ENCODE peak calls at places on chromosomes 11 and 22, in five cellular contexts. E is kidney, R is aorta, G is foreskin keratinocyte, B is heart left ventricle. C is an unnamed sample.

GRCh38 chr11:122601131-122602125 is 54.1 kb upstream of the UBASH3B start:
- DNase-seq in E (no peak), R (no peak), G (peak; percentile 25), B (no peak), C (no peak)

GRCh38 chr22:50326225-50326958 is 420 bp downstream of the DENND6B start:
- DNase-seq in E (peak; percentile 68), R (no peak), G (no peak), B (peak; percentile 16), C (no peak)

GRCh38 chr11:69415411-69416122 is 65.9 kb upstream of the LINC01488 start:
- DNase-seq in E (peak; percentile 53), R (no peak), G (no peak), B (no peak), C (no peak)

GRCh38 chr11:81658722-81659121 is 1074.9 kb downstream of the FAM181B start:
- DNase-seq in E (peak; percentile 11), R (no peak), G (no peak), B (no peak), C (no peak)

GRCh38 chr11:93817426-93818348 is 32.7 kb downstream of the VSTM5 start:
- DNase-seq in E (no peak), R (no peak), G (no peak), B (no peak), C (no peak)

GRCh38 chr22:50444663-50445062 is 30.2 kb downstream of the SBF1 start:
- DNase-seq in E (peak; percentile 76), R (no peak), G (no peak), B (no peak), C (no peak)

GRCh38 chr22:27885977-27886842 is 32.8 kb downstream of the PITPNB start:
- DNase-seq in E (no peak), R (no peak), G (peak; percentile 40), B (peak; percentile 40), C (peak; percentile 26)

GRCh38 chr11:133163463-133164419 is 368.6 kb downstream of the OPCML start:
- DNase-seq in E (no peak), R (no peak), G (no peak), B (no peak), C (no peak)

GRCh38 chr11:116732740-116733385 is 39.9 kb downstream of the BUD13 start:
- DNase-seq in E (no peak), R (peak; percentile 59), G (peak; percentile 13), B (peak; percentile 40), C (peak; percentile 10)

GRCh38 chr11:60858731-60859464 is 3.1 kb upstream of the PTGDR2 start:
- DNase-seq in E (peak; percentile 46), R (no peak), G (no peak), B (no peak), C (no peak)

GRCh38 chr11:105609341-105609781 is 512 bp upstream of the GRIA4 start:
- DNase-seq in E (no peak), R (no peak), G (peak; percentile 10), B (no peak), C (no peak)

DNA sequence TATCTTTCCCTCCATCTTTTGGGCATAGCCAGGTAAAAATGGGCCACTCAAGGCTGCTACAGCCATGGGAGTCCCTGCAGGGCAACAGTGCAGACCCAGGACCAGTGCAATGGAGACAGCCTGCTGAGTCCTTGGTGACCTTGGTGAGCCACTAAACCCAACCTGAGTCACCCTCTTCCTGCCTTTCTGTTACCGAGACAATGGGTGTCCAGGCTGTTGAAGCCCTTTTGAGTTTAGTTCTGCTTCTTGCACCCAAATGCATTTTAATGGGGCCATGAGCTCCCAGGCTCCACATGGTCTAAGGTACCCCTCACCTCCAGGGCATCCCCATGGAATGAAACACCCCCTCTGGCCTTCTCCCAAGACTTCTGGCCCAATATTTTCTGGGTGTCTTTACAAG is 874 bp upstream of the PLAAT4 start:
- DNase-seq in E (no peak), R (no peak), G (no peak), B (no peak), C (no peak)
- H3K27ac ChIP-seq in E (peak overlapping the region; percentile 81), R (peak overlapping the region; percentile 8), G (no peak overlapping the region), B (no peak overlapping the region), C (no peak overlapping the region)

GRCh38 chr11:23590909-23591308 is 730.6 kb upstream of the CCDC179 start:
- DNase-seq in E (no peak), R (no peak), G (no peak), B (no peak), C (no peak)
- H3K27ac ChIP-seq in E (no peak overlapping the region), R (no peak overlapping the region), G (no peak overlapping the region), B (no peak overlapping the region), C (no peak overlapping the region)

DNA sequence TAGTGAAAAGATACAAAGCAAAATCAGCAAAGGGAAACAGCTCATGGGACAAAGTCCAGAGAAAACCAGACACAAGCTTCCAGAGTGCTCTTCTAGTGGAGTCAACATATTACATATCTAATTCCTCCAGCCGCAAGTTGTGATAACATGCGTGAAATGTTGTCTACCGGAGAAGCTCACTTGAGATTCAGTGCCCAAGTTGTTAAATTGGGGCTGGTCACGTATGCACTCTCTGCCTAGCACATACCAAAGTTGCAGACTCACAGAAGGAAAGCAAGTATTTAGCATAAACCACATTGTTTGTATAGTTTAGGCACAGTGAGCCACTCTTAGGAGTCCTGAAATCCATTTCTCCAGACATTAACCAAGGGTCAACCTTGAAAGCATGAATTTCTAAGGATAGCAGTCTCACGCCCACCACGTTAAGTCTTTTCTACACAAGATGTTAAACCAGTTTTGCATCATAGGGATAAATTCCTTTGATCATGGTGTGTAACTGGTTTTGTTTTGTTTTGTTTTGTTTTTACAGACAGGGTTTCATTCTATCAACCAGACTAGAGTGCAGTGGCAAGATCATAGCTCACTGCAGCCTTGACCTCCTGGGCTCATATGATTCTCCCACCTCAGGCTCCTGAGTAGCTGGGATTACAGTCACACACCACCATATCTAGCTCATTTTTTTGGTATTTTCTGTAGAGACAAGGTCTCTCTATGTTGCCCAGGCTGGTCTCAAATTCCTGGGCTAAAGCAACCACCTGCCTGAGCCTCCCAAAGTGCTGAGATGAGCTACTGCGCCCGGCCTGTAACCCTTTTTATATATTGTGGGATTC is 39.5 kb upstream of the EP300 start:
- DNase-seq in E (no peak), R (no peak), G (peak; percentile 29), B (no peak), C (peak; percentile 22)
- H3K27ac ChIP-seq in E (no peak overlapping the region), R (no peak overlapping the region), G (no peak overlapping the region), B (no peak overlapping the region), C (no peak overlapping the region)

DNA sequence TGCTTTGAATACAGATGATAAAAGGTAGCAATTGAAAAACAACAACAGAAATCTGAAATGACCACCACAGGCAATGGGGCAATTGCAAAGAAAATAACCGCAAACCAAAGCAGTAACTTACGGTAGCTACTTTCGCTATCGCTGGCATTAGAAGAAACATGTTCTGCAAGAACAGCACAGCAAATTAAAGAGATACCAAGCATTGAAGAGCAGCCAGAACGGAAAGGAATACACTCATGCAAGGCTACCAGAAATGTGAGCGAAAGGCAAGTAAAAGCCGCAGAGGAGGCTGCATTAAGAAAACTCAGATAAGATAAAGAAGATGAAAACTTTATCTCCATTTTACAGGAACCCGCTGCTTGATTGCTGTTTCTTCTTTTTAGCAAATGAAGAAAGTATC is 194.1 kb upstream of the CCDC90B start:
- DNase-seq in E (no peak), R (no peak), G (no peak), B (no peak), C (no peak)
- H3K27ac ChIP-seq in E (no peak overlapping the region), R (no peak overlapping the region), G (no peak overlapping the region), B (no peak overlapping the region), C (no peak overlapping the region)

GRCh38 chr11:19933132-19933735 is 220.6 kb downstream of the NAV2 start:
- DNase-seq in E (peak; percentile 67), R (no peak), G (no peak), B (no peak), C (no peak)
- H3K27ac ChIP-seq in E (no peak overlapping the region), R (no peak overlapping the region), G (no peak overlapping the region), B (no peak overlapping the region), C (no peak overlapping the region)

GRCh38 chr22:42932857-42933782 is 76.0 kb upstream of the ARFGAP3 start:
- DNase-seq in E (no peak), R (peak; percentile 68), G (no peak), B (peak; percentile 56), C (no peak)

GRCh38 chr22:42934338-42934737 is 77.3 kb upstream of the ARFGAP3 start:
- DNase-seq in E (no peak), R (peak; percentile 49), G (no peak), B (no peak), C (no peak)

GRCh38 chr22:42932197-42932519 is 75.1 kb upstream of the ARFGAP3 start:
- DNase-seq in E (no peak), R (no peak), G (no peak), B (no peak), C (no peak)

GRCh38 chr22:42931421-42932196 is 74.5 kb upstream of the ARFGAP3 start:
- DNase-seq in E (no peak), R (peak; percentile 53), G (no peak), B (no peak), C (no peak)

GRCh38 chr22:42933783-42934144 is 76.7 kb upstream of the ARFGAP3 start:
- DNase-seq in E (no peak), R (no peak), G (peak; percentile 77), B (no peak), C (no peak)
- H3K27ac ChIP-seq in E (peak overlapping the region; percentile 85), R (peak overlapping the region; percentile 95), G (peak overlapping the region; percentile 50), B (peak overlapping the region; percentile 82), C (peak overlapping the region; percentile 5)

GRCh38 chr11:2892215-2893020 is 6.8 kb upstream of the CDKN1C start:
- DNase-seq in E (peak; percentile 94), R (peak; percentile 78), G (no peak), B (peak; percentile 84), C (no peak)

GRCh38 chr11:2891291-2891690 is 5.7 kb upstream of the CDKN1C start:
- DNase-seq in E (no peak), R (no peak), G (no peak), B (no peak), C (no peak)

GRCh38 chr11:2891901-2892214 is 6.3 kb upstream of the CDKN1C start:
- DNase-seq in E (no peak), R (peak; percentile 75), G (no peak), B (peak; percentile 68), C (no peak)

GRCh38 chr11:2893935-2894334 is 8.4 kb upstream of the CDKN1C start:
- DNase-seq in E (no peak), R (no peak), G (no peak), B (no peak), C (no peak)

GRCh38 chr11:2893021-2893528 is 7.5 kb upstream of the CDKN1C start:
- DNase-seq in E (no peak), R (no peak), G (no peak), B (no peak), C (no peak)
- H3K27ac ChIP-seq in E (peak overlapping the region; percentile 57), R (no peak overlapping the region), G (no peak overlapping the region), B (peak overlapping the region; percentile 44), C (peak overlapping the region; percentile 67)

C was measured in epithelial cell of prostate.